ENCODE peak calls at places on chromosomes 13 and 19, in six cellular contexts. Q is ovary; K is body of pancreas; Y is aorta; M is heart right ventricle; N is CD4-positive, CD25-positive, alpha-beta regulatory T cell. I is an unnamed sample.
A peak's percentile ranks its signal among the peaks of the same experiment; 100 is the strongest.

GRCh38 chr19:13463296-13463695 is 43.0 kb downstream of the CACNA1A start:
- DNase-seq in Q (no peak), K (no peak), Y (no peak), M (peak; percentile 5), N (no peak), I (peak; percentile 6)

GRCh38 chr19:511101-511841 is 4.0 kb downstream of the TPGS1 start:
- DNase-seq in Q (no peak), K (no peak), Y (peak; percentile 60), M (peak; percentile 68), N (peak; percentile 94), I (peak; percentile 79)

GRCh38 chr13:30341815-30342570 is 34.6 kb upstream of the KATNAL1 start:
- DNase-seq in Q (peak; percentile 84), K (peak; percentile 75), Y (peak; percentile 92), M (peak; percentile 81), N (no peak), I (peak; percentile 96)

GRCh38 chr13:22940090-22940710 is 240.6 kb upstream of the SGCG start:
- DNase-seq in Q (no peak), K (no peak), Y (no peak), M (no peak), N (no peak), I (no peak)

GRCh38 chr19:1259206-1259872 is 9.8 kb upstream of the CIRBP start:
- DNase-seq in Q (peak; percentile 83), K (peak; percentile 66), Y (peak; percentile 86), M (peak; percentile 88), N (peak; percentile 84), I (peak; percentile 60)

GRCh38 chr13:113860051-113860471 is 3.8 kb downstream of the GAS6 start:
- DNase-seq in Q (peak; percentile 5), K (peak; percentile 11), Y (no peak), M (peak; percentile 2), N (no peak), I (no peak)

GRCh38 chr13:109871018-109871370 is 84.6 kb upstream of the IRS2 start:
- DNase-seq in Q (no peak), K (no peak), Y (no peak), M (no peak), N (no peak), I (peak; percentile 74)

GRCh38 chr13:33963134-33963533 is 145.2 kb downstream of the RFC3 start:
- DNase-seq in Q (no peak), K (no peak), Y (no peak), M (no peak), N (no peak), I (no peak)

GRCh38 chr19:10747674-10748073 is 29.8 kb downstream of the DNM2 start:
- DNase-seq in Q (no peak), K (no peak), Y (no peak), M (no peak), N (no peak), I (no peak)

GRCh38 chr19:13098291-13099072 is 4.2 kb downstream of the LYL1 start:
- DNase-seq in Q (peak; percentile 55), K (no peak), Y (peak; percentile 63), M (no peak), N (peak; percentile 54), I (peak; percentile 58)

GRCh38 chr13:59356607-59357006 is 807.1 kb downstream of the DIAPH3 start:
- DNase-seq in Q (peak; percentile 27), K (peak; percentile 84), Y (peak; percentile 83), M (peak; percentile 93), N (no peak), I (peak; percentile 74)

GRCh38 chr13:101139076-101139475 is 277.2 kb downstream of the NALCN start:
- DNase-seq in Q (no peak), K (no peak), Y (no peak), M (no peak), N (no peak), I (peak; percentile 16)

GRCh38 chr19:50657222-50657669 is 8.0 kb downstream of the C19orf81 start:
- DNase-seq in Q (no peak), K (no peak), Y (no peak), M (no peak), N (no peak), I (no peak)

GRCh38 chr19:13920940-13921744 is 15.1 kb downstream of the CC2D1A start:
- DNase-seq in Q (no peak), K (no peak), Y (no peak), M (no peak), N (peak; percentile 21), I (peak; percentile 48)

GRCh38 chr13:30340367-30341184 is 33.2 kb upstream of the KATNAL1 start:
- DNase-seq in Q (peak; percentile 47), K (no peak), Y (peak; percentile 79), M (peak; percentile 51), N (no peak), I (peak; percentile 92)

GRCh38 chr19:4690362-4690761 is 20.2 kb upstream of the MYDGF start:
- DNase-seq in Q (no peak), K (no peak), Y (no peak), M (no peak), N (no peak), I (no peak)

GRCh38 chr19:4688587-4688986 is 18.4 kb upstream of the MYDGF start:
- DNase-seq in Q (no peak), K (no peak), Y (no peak), M (no peak), N (no peak), I (no peak)

GRCh38 chr19:4687396-4687795 is 17.3 kb upstream of the MYDGF start:
- DNase-seq in Q (no peak), K (no peak), Y (no peak), M (no peak), N (no peak), I (no peak)

GRCh38 chr19:4691383-4691782 is 21.2 kb upstream of the MYDGF start:
- DNase-seq in Q (no peak), K (no peak), Y (peak; percentile 81), M (no peak), N (no peak), I (no peak)

DNA sequence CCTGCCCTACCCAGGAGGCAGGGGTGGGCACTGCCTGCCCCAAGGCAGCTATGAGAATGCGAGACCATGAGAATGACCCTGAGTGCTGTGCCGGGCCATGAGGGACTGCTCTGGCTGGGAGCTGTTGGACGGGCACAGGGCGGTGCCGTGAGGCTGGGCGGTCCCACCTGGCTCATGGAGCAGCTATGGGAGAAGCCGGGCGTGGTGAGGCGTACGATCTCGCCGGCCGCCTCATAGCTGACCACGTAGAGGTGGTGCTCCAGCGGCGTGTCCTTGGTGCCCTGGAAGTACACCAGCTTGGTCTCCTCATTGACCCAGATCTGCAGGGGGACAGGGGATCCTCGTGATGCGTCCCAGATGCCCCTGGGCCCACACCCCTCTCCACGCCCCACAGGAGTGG is 19.3 kb upstream of the MYDGF start:
- DNase-seq in Q (no peak), K (no peak), Y (no peak), M (no peak), N (no peak), I (no peak)
- H3K36me3 ChIP-seq in Q (peaks cover 4% of the 10 kb centered on the region), K (peaks cover 26% of the 10 kb centered on the region), Y (peaks cover 10% of the 10 kb centered on the region), M (peaks cover 12% of the 10 kb centered on the region), N (peaks cover 68% of the 10 kb centered on the region), I (peaks cover 49% of the 10 kb centered on the region)

GRCh38 chr19:40369797-40370196 is 20.2 kb downstream of the HIPK4 start:
- DNase-seq in Q (no peak), K (no peak), Y (no peak), M (no peak), N (no peak), I (no peak)

GRCh38 chr19:40367577-40368434 is 19.3 kb downstream of the PLD3 start:
- DNase-seq in Q (no peak), K (no peak), Y (no peak), M (no peak), N (no peak), I (no peak)

GRCh38 chr19:40374084-40374483 is 15.9 kb downstream of the HIPK4 start:
- DNase-seq in Q (no peak), K (no peak), Y (no peak), M (no peak), N (no peak), I (no peak)

GRCh38 chr19:40370997-40371801 is 18.8 kb downstream of the HIPK4 start:
- DNase-seq in Q (no peak), K (no peak), Y (no peak), M (no peak), N (no peak), I (no peak)

DNA sequence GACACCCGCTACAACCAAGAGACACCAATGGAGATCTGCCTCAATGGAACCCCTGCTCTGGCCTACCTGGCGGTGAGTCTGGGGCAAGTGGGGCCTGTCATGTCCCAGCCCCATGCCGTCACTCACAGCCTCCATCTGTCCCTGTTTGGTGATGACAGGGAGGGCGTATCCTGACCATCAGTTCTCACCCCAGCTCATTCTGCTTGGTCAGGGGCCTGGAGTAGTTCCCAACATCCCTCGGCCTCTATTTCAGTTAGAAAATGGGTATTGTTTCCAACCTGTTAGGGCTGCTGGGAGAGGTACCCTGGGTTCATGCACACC is 18.2 kb downstream of the HIPK4 start:
- DNase-seq in Q (no peak), K (no peak), Y (no peak), M (no peak), N (no peak), I (no peak)
- H3K36me3 ChIP-seq in Q (no peaks in the 10 kb centered on the region), K (peaks cover 19% of the 10 kb centered on the region), Y (peaks cover 5% of the 10 kb centered on the region), M (peaks cover 3% of the 10 kb centered on the region), N (peaks cover 13% of the 10 kb centered on the region), I (peaks cover 9% of the 10 kb centered on the region)

GRCh38 chr19:18906605-18907519 is 10.9 kb upstream of the CERS1 start:
- DNase-seq in Q (no peak), K (no peak), Y (peak; percentile 38), M (no peak), N (no peak), I (no peak)

GRCh38 chr19:18910801-18911436 is 8.3 kb downstream of the COPE start:
- DNase-seq in Q (no peak), K (no peak), Y (no peak), M (no peak), N (no peak), I (no peak)

GRCh38 chr19:18912933-18913332 is 6.3 kb downstream of the COPE start:
- DNase-seq in Q (no peak), K (no peak), Y (no peak), M (no peak), N (no peak), I (no peak)

GRCh38 chr19:18908917-18909619 is 10.1 kb downstream of the COPE start:
- DNase-seq in Q (no peak), K (no peak), Y (no peak), M (no peak), N (no peak), I (no peak)

DNA sequence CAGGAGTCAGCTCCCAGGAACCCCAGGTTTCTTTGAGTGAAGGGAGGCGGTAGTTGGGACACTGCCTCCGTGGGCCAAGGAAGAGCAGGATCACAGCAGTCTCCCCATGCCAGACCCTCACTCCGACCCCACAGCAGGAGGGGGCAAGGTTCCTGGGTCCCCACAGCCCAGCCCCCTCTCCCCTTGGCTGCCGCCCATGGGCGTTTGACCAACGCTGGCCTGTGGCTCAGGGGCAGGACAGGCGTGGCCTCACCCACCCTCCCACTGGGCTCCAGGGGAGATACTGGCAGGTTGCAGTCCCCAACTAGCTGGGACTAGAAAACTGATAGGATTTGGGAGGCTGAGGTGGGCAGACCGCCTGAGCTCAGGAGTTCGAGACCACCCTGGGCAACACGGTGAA is 9.2 kb downstream of the COPE start:
- DNase-seq in Q (no peak), K (no peak), Y (no peak), M (no peak), N (no peak), I (no peak)
- H3K36me3 ChIP-seq in Q (no peaks in the 10 kb centered on the region), K (peaks cover 20% of the 10 kb centered on the region), Y (no peaks in the 10 kb centered on the region), M (no peaks in the 10 kb centered on the region), N (peaks cover 44% of the 10 kb centered on the region), I (peaks cover 37% of the 10 kb centered on the region)

DNA sequence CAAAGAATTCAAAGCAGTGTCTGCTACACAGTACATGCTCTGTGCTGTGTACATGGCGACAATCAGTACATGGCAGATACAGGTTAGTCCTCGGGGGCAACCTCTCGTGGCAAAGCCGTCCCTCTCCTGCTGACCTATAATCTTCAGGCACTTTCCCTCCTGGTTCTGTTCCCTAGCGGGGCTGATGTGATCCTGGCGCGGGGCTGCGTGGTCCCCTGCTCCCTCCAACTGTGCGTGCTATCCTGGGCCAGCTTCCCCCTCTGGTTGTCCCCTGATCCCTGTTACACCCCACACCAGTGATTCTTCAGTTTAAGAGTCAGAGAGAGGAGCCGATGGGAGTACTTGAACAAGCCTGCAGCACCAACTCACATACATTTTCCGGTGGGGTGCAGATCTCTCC is 12.1 kb downstream of the MAG start:
- DNase-seq in Q (no peak), K (no peak), Y (no peak), M (no peak), N (no peak), I (no peak)
- H3K36me3 ChIP-seq in Q (no peaks in the 10 kb centered on the region), K (no peaks in the 10 kb centered on the region), Y (no peaks in the 10 kb centered on the region), M (no peaks in the 10 kb centered on the region), N (no peaks in the 10 kb centered on the region), I (no peaks in the 10 kb centered on the region)

I was measured in fibroblast of lung.